ENCODE peak calls at places on chromosome 19, in four cellular contexts. One of them, this sample, is unnamed.

GRCh38 chr19:58364127-58364526 is 1.6 kb upstream of the ZNF497 start:
- DNase-seq in thoracic aorta: no peak
- DNase-seq in renal cortical epithelial cell: no peak
- DNase-seq in activated CD4-positive, alpha-beta T cell treated with anti-CD3 and anti-CD28 coated beads, Interleukin-2, amount 50 U/mL, for 24 hours: no peak
- DNase-seq in this sample: no peak

GRCh38 chr19:46009530-46010510 is 13.0 kb downstream of the PGLYRP1 start:
- DNase-seq in activated CD4-positive, alpha-beta T cell treated with anti-CD3 and anti-CD28 coated beads, Interleukin-2, amount 50 U/mL, for 24 hours: peak
- DNase-seq in renal cortical epithelial cell: peak
- DNase-seq in thoracic aorta: no peak
- DNase-seq in this sample: peak

GRCh38 chr19:45079063-45079910 is at the start of gene GEMIN7:
- DNase-seq in activated CD4-positive, alpha-beta T cell treated with anti-CD3 and anti-CD28 coated beads, Interleukin-2, amount 50 U/mL, for 24 hours: peak
- DNase-seq in renal cortical epithelial cell: peak
- DNase-seq in thoracic aorta: no peak
- DNase-seq in this sample: peak

GRCh38 chr19:14472202-14472961 is 2.8 kb downstream of the PTGER1 start:
- DNase-seq in activated CD4-positive, alpha-beta T cell treated with anti-CD3 and anti-CD28 coated beads, Interleukin-2, amount 50 U/mL, for 24 hours: peak
- DNase-seq in renal cortical epithelial cell: no peak
- DNase-seq in thoracic aorta: no peak
- DNase-seq in this sample: no peak

GRCh38 chr19:15869873-15870272 is 28.0 kb downstream of the CYP4F2 start:
- DNase-seq in renal cortical epithelial cell: no peak
- DNase-seq in thoracic aorta: no peak
- DNase-seq in activated CD4-positive, alpha-beta T cell treated with anti-CD3 and anti-CD28 coated beads, Interleukin-2, amount 50 U/mL, for 24 hours: no peak
- DNase-seq in this sample: no peak

GRCh38 chr19:35882074-35882832 is 13.9 kb downstream of the APLP1 start:
- DNase-seq in thoracic aorta: no peak
- DNase-seq in activated CD4-positive, alpha-beta T cell treated with anti-CD3 and anti-CD28 coated beads, Interleukin-2, amount 50 U/mL, for 24 hours: peak
- DNase-seq in renal cortical epithelial cell: peak
- DNase-seq in this sample: peak

GRCh38 chr19:3844596-3844995 is 24.2 kb downstream of the ZFR2 start:
- DNase-seq in thoracic aorta: no peak
- DNase-seq in renal cortical epithelial cell: no peak
- DNase-seq in activated CD4-positive, alpha-beta T cell treated with anti-CD3 and anti-CD28 coated beads, Interleukin-2, amount 50 U/mL, for 24 hours: no peak
- DNase-seq in this sample: no peak

GRCh38 chr19:46875234-46875633 is 14.4 kb downstream of the ARHGAP35 start:
- DNase-seq in activated CD4-positive, alpha-beta T cell treated with anti-CD3 and anti-CD28 coated beads, Interleukin-2, amount 50 U/mL, for 24 hours: no peak
- DNase-seq in renal cortical epithelial cell: no peak
- DNase-seq in thoracic aorta: no peak
- DNase-seq in this sample: peak

GRCh38 chr19:48969276-48970138 is 4.4 kb downstream of the FTL start:
- DNase-seq in renal cortical epithelial cell: no peak
- DNase-seq in thoracic aorta: no peak
- DNase-seq in activated CD4-positive, alpha-beta T cell treated with anti-CD3 and anti-CD28 coated beads, Interleukin-2, amount 50 U/mL, for 24 hours: no peak
- DNase-seq in this sample: no peak

GRCh38 chr19:11480081-11480926 is 542 bp downstream of the ELAVL3 start:
- DNase-seq in renal cortical epithelial cell: no peak
- DNase-seq in activated CD4-positive, alpha-beta T cell treated with anti-CD3 and anti-CD28 coated beads, Interleukin-2, amount 50 U/mL, for 24 hours: no peak
- DNase-seq in thoracic aorta: no peak
- DNase-seq in this sample: no peak

GRCh38 chr19:11296264-11296663 is 304 bp downstream of the TSPAN16 start:
- DNase-seq in activated CD4-positive, alpha-beta T cell treated with anti-CD3 and anti-CD28 coated beads, Interleukin-2, amount 50 U/mL, for 24 hours: no peak
- DNase-seq in renal cortical epithelial cell: no peak
- DNase-seq in thoracic aorta: no peak
- DNase-seq in this sample: no peak

GRCh38 chr19:8569066-8569761 is 8.0 kb downstream of the MYO1F start:
- DNase-seq in renal cortical epithelial cell: peak
- DNase-seq in thoracic aorta: no peak
- DNase-seq in activated CD4-positive, alpha-beta T cell treated with anti-CD3 and anti-CD28 coated beads, Interleukin-2, amount 50 U/mL, for 24 hours: peak
- DNase-seq in this sample: peak

GRCh38 chr19:45195764-45196163 is 17.2 kb downstream of the BLOC1S3 start:
- DNase-seq in thoracic aorta: no peak
- DNase-seq in activated CD4-positive, alpha-beta T cell treated with anti-CD3 and anti-CD28 coated beads, Interleukin-2, amount 50 U/mL, for 24 hours: no peak
- DNase-seq in renal cortical epithelial cell: peak
- DNase-seq in this sample: no peak

GRCh38 chr19:33055718-33056117 is 9.0 kb downstream of the RHPN2 start:
- DNase-seq in activated CD4-positive, alpha-beta T cell treated with anti-CD3 and anti-CD28 coated beads, Interleukin-2, amount 50 U/mL, for 24 hours: no peak
- DNase-seq in thoracic aorta: no peak
- DNase-seq in renal cortical epithelial cell: peak
- DNase-seq in this sample: peak

GRCh38 chr19:1429750-1430149 is 8.4 kb upstream of the RPS15 start:
- DNase-seq in thoracic aorta: no peak
- DNase-seq in renal cortical epithelial cell: no peak
- DNase-seq in activated CD4-positive, alpha-beta T cell treated with anti-CD3 and anti-CD28 coated beads, Interleukin-2, amount 50 U/mL, for 24 hours: no peak
- DNase-seq in this sample: no peak

GRCh38 chr19:33902802-33903488 is 106.3 kb downstream of the KCTD15 start:
- DNase-seq in renal cortical epithelial cell: no peak
- DNase-seq in activated CD4-positive, alpha-beta T cell treated with anti-CD3 and anti-CD28 coated beads, Interleukin-2, amount 50 U/mL, for 24 hours: no peak
- DNase-seq in thoracic aorta: no peak
- DNase-seq in this sample: no peak

GRCh38 chr19:55340144-55340783 is 588 bp downstream of the KMT5C start:
- DNase-seq in renal cortical epithelial cell: no peak
- DNase-seq in activated CD4-positive, alpha-beta T cell treated with anti-CD3 and anti-CD28 coated beads, Interleukin-2, amount 50 U/mL, for 24 hours: no peak
- DNase-seq in thoracic aorta: no peak
- DNase-seq in this sample: no peak

GRCh38 chr19:10836478-10837325 is 690 bp upstream of the TMED1 start:
- DNase-seq in thoracic aorta: peak
- DNase-seq in activated CD4-positive, alpha-beta T cell treated with anti-CD3 and anti-CD28 coated beads, Interleukin-2, amount 50 U/mL, for 24 hours: peak
- DNase-seq in renal cortical epithelial cell: no peak
- DNase-seq in this sample: peak

GRCh38 chr19:56942749-56943148 is 102.2 kb upstream of the PEG3 start:
- DNase-seq in renal cortical epithelial cell: no peak
- DNase-seq in thoracic aorta: no peak
- DNase-seq in activated CD4-positive, alpha-beta T cell treated with anti-CD3 and anti-CD28 coated beads, Interleukin-2, amount 50 U/mL, for 24 hours: no peak
- DNase-seq in this sample: no peak

GRCh38 chr19:48746120-48746519 is 589 bp downstream of the IZUMO1 start:
- DNase-seq in thoracic aorta: no peak
- DNase-seq in activated CD4-positive, alpha-beta T cell treated with anti-CD3 and anti-CD28 coated beads, Interleukin-2, amount 50 U/mL, for 24 hours: no peak
- DNase-seq in renal cortical epithelial cell: no peak
- DNase-seq in this sample: no peak

This sample was measured in kidney glomerular epithelial cell.